ENCODE peak calls at places on chromosomes 12 and 14, in ten cellular contexts. C, V, H, A, U, F, Y, N, S and D are unnamed samples.

GRCh38 chr12:70196732-70197361 is 46.4 kb upstream of the CNOT2 start:
- DNase-seq in C (no peak), V (no peak), H (no peak), A (no peak), U (no peak), F (no peak), Y (no peak), N (no peak), S (no peak), D (no peak)

GRCh38 chr12:98955284-98955683 is 310.2 kb downstream of the APAF1 start:
- DNase-seq in C (no peak), V (peak; percentile 28), H (no peak), A (no peak), U (no peak), F (no peak), Y (peak; percentile 2), N (peak; percentile 31), S (peak; percentile 12), D (no peak)

GRCh38 chr12:131824450-131824849 is 3.7 kb upstream of the MMP17 start:
- DNase-seq in C (no peak), V (no peak), H (no peak), A (no peak), U (no peak), F (no peak), Y (no peak), N (no peak), S (no peak), D (no peak)

GRCh38 chr12:120584343-120585149 is 3.3 kb upstream of the POP5 start:
- DNase-seq in C (no peak), V (peak; percentile 29), H (no peak), A (peak; percentile 83), U (peak; percentile 9), F (peak; percentile 44), Y (no peak), N (no peak), S (peak; percentile 72), D (peak; percentile 62)

GRCh38 chr12:6606331-6607131 is 648 bp downstream of the CHD4 start:
- DNase-seq in C (no peak), V (peak; percentile 62), H (peak; percentile 68), A (peak; percentile 77), U (peak; percentile 38), F (peak; percentile 83), Y (peak; percentile 23), N (no peak), S (peak; percentile 77), D (peak; percentile 89)

GRCh38 chr14:58752782-58753181 is 115.0 kb downstream of the DACT1 start:
- DNase-seq in C (no peak), V (peak; percentile 21), H (peak; percentile 24), A (peak; percentile 89), U (peak; percentile 81), F (peak; percentile 88), Y (no peak), N (no peak), S (no peak), D (peak; percentile 72)

GRCh38 chr14:57502581-57503254 is 9.1 kb upstream of the CCDC198 start:
- DNase-seq in C (no peak), V (no peak), H (no peak), A (no peak), U (no peak), F (no peak), Y (no peak), N (no peak), S (no peak), D (peak; percentile 27)

GRCh38 chr14:67232631-67233030 is 8.6 kb upstream of the PALS1 start:
- DNase-seq in C (no peak), V (no peak), H (no peak), A (no peak), U (no peak), F (no peak), Y (no peak), N (no peak), S (no peak), D (no peak)

GRCh38 chr12:46675736-46676135 is 150.1 kb downstream of the SLC38A4 start:
- DNase-seq in C (no peak), V (no peak), H (no peak), A (no peak), U (no peak), F (peak; percentile 35), Y (peak; percentile 44), N (no peak), S (no peak), D (no peak)

DNA sequence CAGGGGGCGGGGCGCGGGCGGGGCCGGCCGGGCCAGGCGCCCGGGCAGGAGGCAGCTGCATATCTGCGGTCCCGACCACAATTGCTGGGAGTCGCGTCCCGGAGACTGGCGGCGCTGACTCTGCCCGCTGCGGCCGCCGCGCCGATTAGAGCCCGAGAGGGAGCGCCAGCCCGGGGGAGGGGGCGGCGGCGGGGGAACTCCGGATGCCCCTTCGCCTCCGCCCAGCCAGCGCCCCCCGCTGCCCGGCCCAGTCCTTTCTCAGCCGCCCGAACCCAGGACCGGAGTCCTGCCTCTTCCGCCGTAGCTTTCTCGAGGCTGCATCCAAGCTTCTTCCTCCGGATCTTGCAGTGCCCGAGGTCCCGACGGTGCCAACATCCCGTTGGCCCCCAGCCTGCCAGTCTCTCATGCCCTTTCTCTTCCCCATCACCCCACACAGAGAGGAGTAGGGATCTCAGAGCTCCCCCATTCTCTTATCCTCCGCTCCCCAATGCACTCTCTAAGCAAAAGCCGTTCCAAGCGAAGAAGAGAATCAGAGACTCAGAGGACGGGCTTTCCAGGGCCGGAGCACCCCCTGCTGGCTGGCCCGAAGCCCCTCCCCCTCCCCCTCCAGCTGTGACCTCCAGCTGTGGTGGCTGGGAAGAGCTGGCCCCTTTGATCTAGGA is 8.8 kb upstream of the SP7 start:
- DNase-seq in C (no peak), V (peak; percentile 68), H (peak; percentile 57), A (peak; percentile 79), U (peak; percentile 58), F (peak; percentile 79), Y (peak; percentile 72), N (no peak), S (peak; percentile 93), D (peak; percentile 88)
- TF ChIP-seq POLR2A in C (peak; percentile 32), V (peak; percentile 59), H (peak; percentile 39), A (no peak), U (peak; percentile 35), F (peak; percentile 54), Y (peak; percentile 61), N (no peak), S (peak; percentile 24), D (no peak)

DNA sequence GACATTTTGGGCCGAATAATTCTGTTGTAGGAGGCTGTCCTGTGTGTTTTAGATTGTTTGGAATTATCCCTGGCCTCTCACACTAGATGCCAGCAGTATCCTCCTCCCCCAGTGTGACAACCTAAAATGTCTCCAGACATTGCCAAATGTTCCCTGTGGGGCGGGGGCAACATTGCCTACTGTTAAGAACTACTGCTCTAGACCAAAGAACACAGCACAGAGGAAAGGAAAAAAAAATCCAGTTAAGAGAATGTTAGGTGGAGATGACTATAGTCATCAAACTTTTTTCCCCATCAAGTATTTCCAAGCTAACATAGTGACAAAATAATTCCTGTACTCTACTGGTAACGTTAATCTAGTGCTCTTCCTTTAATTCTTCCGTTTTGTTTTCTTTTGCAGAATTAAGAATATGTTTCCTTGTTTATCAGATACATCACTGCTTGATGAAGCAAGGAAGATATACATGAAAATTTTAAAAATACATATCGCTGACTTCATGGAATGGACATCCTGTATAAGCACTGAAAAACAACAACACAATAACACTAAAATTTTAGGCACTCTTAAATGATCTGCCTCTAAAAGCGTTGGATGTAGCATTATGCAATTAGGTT is 3.6 kb downstream of the CDKN1B start:
- DNase-seq in C (no peak), V (no peak), H (no peak), A (no peak), U (no peak), F (no peak), Y (no peak), N (no peak), S (no peak), D (no peak)
- H3K27ac ChIP-seq in C (peak overlapping the region; percentile 97), V (peak overlapping the region; percentile 84), H (peak overlapping the region; percentile 99), A (peak overlapping the region; percentile 100), U (peak overlapping the region; percentile 100), F (no peak overlapping the region), Y (peak overlapping the region; percentile 70), N (no peak overlapping the region), S (peak overlapping the region; percentile 95), D (peak overlapping the region; percentile 5)

DNA sequence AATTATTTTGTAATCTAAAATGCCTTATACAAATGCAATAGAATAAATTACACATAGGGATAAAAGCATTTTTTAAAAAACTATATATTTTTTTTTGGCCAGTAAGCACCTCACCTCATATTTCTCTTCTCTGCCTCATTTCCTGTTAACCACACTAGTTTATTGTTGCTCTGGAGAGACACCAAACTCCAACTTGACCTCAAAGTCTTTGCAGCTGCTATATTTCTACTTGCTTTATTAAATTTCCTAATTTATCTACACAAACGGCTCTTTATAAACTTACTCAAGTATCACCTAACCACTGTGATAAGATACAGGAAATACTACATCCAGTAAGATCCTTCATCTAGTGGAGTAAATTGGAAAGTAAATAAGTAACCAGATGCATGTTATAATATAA is 622.3 kb downstream of the C12orf50 start:
- DNase-seq in C (no peak), V (no peak), H (no peak), A (no peak), U (no peak), F (no peak), Y (peak; percentile 52), N (no peak), S (no peak), D (no peak)
- H3K4me1 ChIP-seq in C (no peaks in the 10 kb centered on the region), V (no peaks in the 10 kb centered on the region), H (no peaks in the 10 kb centered on the region), A (no peaks in the 10 kb centered on the region), U (no peaks in the 10 kb centered on the region), F (no peaks in the 10 kb centered on the region), Y (no peaks in the 10 kb centered on the region), N (no peaks in the 10 kb centered on the region), S (no peaks in the 10 kb centered on the region), D (no peaks in the 10 kb centered on the region)

DNA sequence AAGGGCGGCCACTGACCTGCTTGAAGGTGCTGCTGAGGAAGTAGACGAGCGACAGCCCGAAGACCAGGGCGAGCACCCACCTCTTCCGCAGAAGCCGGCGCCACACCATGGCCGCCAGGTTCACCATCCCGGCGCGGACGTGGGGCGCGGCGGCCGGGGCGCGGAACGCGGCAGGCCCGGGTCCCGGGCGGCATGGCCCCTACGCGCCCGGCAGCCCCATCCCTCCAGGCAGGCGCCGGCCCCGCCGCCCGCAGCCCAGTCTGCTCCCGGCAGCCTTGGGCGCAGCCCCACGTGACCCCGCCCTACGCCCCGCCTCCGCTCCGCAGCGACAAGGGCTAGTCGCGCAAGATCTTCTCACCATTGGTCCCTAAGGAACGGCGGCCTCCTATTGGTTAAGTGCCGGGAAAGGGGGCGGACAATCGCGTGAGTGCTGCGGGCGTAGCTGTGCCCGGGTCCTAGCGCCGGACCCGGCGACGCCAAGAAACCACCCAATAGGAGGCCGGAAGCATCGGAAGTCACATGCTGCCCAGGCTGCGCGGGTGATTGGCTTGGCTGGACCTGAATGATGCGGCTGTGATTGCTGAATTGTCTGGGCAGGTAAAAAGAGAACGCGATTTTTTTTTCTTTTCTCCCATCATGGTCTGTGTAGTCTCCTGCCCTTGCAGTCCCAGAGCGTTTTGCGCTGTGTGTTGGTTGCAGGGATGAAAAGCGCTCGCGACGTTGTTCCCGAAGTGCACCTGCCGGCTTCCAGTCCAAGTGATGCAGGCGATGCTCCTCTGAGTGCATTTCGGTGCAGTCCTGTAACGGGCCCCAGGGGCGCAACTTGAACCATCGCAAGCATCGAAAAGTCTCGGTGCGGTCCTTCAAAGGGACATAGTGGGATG is at the start of the genes RNFT2 and SPRING1:
- DNase-seq in C (peak; percentile 95), V (peak; percentile 100), H (peak; percentile 99), A (peak; percentile 99), U (peak; percentile 99), F (peak; percentile 99), Y (peak; percentile 99), N (peak; percentile 97), S (peak; percentile 99), D (peak; percentile 99)
- TF ChIP-seq POLR2A in C (peak; percentile 86), V (peak; percentile 95), H (peak; percentile 96), A (peak; percentile 93), U (peak; percentile 84), F (peak; percentile 94), Y (peak; percentile 87), N (peak; percentile 46), S (no peak), D (peak; percentile 87)